ENCODE peak calls at places on chromosomes 13 and 19, in ten cellular contexts. C is GM12865, I is thoracic aorta, G is RWPE1, L is A549, E is AG10803, Y is nephron progenitor cell, M is astrocyte of the cerebellum, S is fibroblast of mammary gland, P is heart right ventricle. Q is an unnamed sample.

GRCh38 chr13:53198017-53198416 is 169.4 kb downstream of the OLFM4 start:
- DNase-seq in P (no peak), S (no peak), M (no peak), Y (no peak), L (no peak), I (no peak), E (no peak), G (no peak), C (no peak), Q (no peak)

GRCh38 chr13:52737900-52738299 is 1.7 kb downstream of the CNMD start:
- DNase-seq in C (no peak), L (no peak), P (no peak), I (no peak), E (no peak), S (no peak), G (no peak), M (no peak), Y (no peak), Q (no peak)

GRCh38 chr13:30125422-30126073 is 181.8 kb downstream of the KATNAL1 start:
- DNase-seq in Y (no peak), E (peak), L (peak), C (no peak), M (peak), G (peak), P (no peak), I (no peak), S (peak), Q (no peak)

GRCh38 chr19:34962281-34962944 is 1.6 kb downstream of the ZNF792 start:
- DNase-seq in L (no peak), Y (no peak), S (no peak), M (no peak), E (no peak), C (no peak), P (peak), G (no peak), I (no peak), Q (no peak)

GRCh38 chr19:53977991-53978731 is 13.3 kb upstream of the CACNG6 start:
- DNase-seq in Y (peak), P (peak), C (no peak), M (peak), L (peak), S (peak), G (peak), E (peak), I (peak), Q (peak)

GRCh38 chr13:101618440-101619187 is 166.1 kb downstream of the ITGBL1 start:
- DNase-seq in G (no peak), M (no peak), S (no peak), E (no peak), Y (no peak), L (no peak), I (no peak), P (no peak), C (no peak), Q (no peak)

GRCh38 chr19:46714523-46715106 is 2.3 kb downstream of the PRKD2 start:
- DNase-seq in P (no peak), L (no peak), S (no peak), E (no peak), M (no peak), Y (no peak), C (peak), I (no peak), G (no peak), Q (no peak)

GRCh38 chr19:13953021-13953531 is 767 bp downstream of the DCAF15 start:
- DNase-seq in P (peak), L (peak), Y (no peak), E (peak), G (peak), C (no peak), S (peak), M (no peak), I (no peak), Q (no peak)

GRCh38 chr13:91017031-91017668 is 330.3 kb upstream of the MIR17HG start:
- DNase-seq in M (peak), I (no peak), Y (peak), S (peak), E (peak), P (no peak), G (peak), L (peak), C (peak), Q (peak)

GRCh38 chr13:94658926-94659649 is 53.3 kb downstream of the SOX21 start:
- DNase-seq in S (peak), E (no peak), I (no peak), Y (no peak), M (no peak), P (no peak), C (no peak), G (no peak), L (peak), Q (no peak)
- TF ChIP-seq CTCF in S (no peak), E (no peak), I (no peak), Y (no peak), M (peak), P (no peak), C (no peak), G (no peak), L (no peak), Q (peak)

GRCh38 chr19:10566658-10567410 is 1.0 kb upstream of the KRI1 start:
- DNase-seq in C (peak), I (no peak), M (no peak), L (no peak), S (no peak), P (no peak), Y (no peak), G (no peak), E (no peak), Q (no peak)
- TF ChIP-seq CTCF in C (no peak), I (no peak), M (no peak), L (no peak), S (no peak), P (no peak), Y (no peak), G (no peak), E (no peak), Q (no peak)

DNA sequence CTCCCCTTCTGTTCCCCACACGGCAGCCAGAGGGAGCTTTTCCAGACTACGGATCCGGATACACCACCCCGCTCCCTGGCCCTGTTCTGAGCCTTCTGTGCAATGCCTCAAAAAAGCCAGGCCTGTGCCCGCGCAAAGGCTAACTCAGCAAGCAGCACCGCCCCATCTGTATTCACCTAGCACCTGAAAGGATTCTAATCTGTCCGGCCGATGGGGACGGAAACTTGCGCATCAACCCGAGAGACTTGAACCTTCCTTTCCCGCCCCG is 589 bp downstream of the ZBTB45 start:
- DNase-seq in C (peak), M (no peak), Y (peak), I (no peak), E (peak), P (peak), S (peak), L (peak), G (peak), Q (peak)
- TF ChIP-seq CTCF in C (peak), M (peak), Y (no peak), I (no peak), E (peak), P (no peak), S (peak), L (no peak), G (peak), Q (peak)

DNA sequence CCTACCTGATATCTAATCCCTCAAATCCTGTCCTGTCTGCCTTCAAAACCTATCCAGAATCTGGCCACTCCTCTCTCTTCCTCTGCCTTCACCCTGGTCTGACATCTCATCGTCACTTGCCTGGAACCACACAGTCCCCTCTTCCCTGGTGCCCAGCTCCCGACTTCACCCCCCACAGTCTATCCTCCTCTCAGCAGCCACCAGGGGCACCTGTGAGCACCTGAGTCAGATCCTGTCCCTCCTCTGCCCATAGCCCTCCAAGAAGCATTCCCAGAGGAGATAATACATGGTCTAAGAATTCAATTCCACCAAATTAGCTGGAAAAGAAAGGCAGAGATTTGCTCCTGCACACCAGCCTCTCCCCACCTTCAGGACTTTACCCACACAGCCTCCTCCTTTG is 48.9 kb downstream of the ZNRF4 start:
- DNase-seq in G (no peak), M (no peak), S (no peak), E (no peak), P (no peak), Y (no peak), L (no peak), C (no peak), I (no peak), Q (no peak)
- TF ChIP-seq CTCF in G (no peak), M (no peak), S (no peak), E (no peak), P (no peak), Y (no peak), L (no peak), C (no peak), I (no peak), Q (peak)

DNA sequence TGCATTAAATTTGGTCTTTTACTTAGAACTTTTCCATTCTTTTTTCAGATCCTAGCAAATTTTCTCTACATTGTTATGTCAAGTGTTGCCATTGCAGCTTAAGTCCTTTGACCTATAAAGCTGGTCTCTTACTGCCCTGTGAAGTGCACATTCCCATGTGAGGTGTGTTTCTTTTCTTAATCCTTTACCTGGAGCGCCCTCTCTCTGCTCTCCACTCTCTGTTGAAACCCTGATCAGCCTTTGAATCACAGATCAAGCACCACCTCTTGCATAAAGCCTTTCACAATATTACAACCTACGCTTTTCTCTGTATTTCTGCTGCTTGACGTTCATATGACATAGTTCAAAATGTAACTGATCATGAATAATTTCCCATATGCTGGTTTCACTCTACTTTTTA is 84.8 kb downstream of the PCDH17 start:
- DNase-seq in E (no peak), M (no peak), G (no peak), S (no peak), I (no peak), P (no peak), Y (no peak), C (no peak), L (no peak), Q (no peak)
- TF ChIP-seq CTCF in E (no peak), M (no peak), G (no peak), S (no peak), I (no peak), P (no peak), Y (no peak), C (no peak), L (no peak), Q (peak)

GRCh38 chr13:108463365-108463764 is 166.0 kb upstream of the MYO16 start:
- DNase-seq in P (no peak), E (peak), I (no peak), G (peak), L (peak), C (no peak), M (peak), Y (no peak), S (peak), Q (no peak)
- TF ChIP-seq CTCF in P (no peak), E (no peak), I (no peak), G (no peak), L (no peak), C (no peak), M (no peak), Y (no peak), S (no peak), Q (no peak)

DNA sequence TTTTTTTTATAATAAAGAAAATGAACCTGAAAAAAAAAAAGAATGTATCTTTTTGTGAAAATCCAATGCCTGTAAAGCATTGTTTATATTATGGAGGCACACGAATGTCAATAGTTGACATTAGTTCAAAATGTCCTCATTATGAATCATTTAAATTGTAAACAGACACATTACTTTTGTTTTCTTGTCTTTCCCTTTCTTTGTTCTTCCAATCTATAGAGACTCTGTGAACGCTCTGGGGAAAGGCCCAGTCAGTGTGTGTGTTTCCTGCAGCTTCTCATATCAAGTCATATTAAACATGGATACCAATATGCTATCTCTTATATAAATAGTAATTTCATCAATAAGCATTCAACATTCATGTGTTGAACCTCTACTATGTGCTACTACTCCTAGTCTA is 193.1 kb downstream of the KCTD12 start:
- DNase-seq in L (no peak), E (no peak), C (no peak), P (no peak), I (no peak), S (no peak), Y (no peak), G (no peak), M (no peak), Q (no peak)
- TF ChIP-seq CTCF in L (no peak), E (no peak), C (no peak), P (no peak), I (no peak), S (no peak), Y (no peak), G (no peak), M (no peak), Q (no peak)

DNA sequence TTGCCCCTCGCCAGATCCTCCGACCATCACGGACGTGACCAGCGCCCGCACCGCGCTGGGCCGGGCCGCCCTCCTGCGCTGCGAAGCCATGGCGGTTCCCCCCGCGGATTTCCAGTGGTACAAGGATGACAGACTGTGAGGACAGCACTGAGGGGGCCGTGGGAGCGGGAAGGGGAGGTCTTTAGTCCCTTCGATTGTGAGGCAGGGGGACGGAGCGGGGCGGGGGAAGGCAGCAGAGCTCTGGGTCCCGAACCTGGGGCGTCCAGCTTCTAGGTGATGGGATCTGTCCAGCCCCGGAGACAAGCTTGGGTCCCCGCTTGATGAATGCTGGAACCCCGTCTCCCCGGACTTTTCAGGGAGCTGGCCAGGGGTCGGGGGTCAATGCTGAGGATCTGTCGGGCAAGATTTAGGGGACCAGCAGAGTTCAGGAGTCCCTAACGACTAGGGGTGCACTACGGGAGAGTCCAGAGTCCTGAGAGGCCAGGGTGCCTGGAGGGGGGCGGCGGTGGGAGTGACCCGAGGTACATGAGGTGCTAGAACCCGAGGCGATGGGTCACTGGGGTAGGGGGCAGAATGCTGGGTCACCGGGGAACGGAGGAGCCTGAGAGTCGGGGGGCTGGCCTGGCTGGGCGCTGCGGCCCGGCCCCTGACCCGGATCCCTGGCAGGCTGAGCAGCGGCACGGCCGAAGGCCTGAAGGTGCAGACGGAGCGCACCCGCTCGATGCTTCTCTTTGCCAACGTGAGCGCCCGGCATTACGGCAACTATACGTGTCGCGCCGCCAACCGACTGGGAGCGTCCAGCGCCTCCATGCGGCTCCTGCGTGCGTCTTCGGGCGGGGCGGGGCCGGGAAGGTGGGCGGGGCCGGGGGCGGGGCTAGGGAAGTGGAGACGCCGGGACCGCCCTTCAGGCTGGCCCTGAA is 14.6 kb downstream of the VSIG10L start:
- DNase-seq in M (no peak), L (peak), P (no peak), I (no peak), S (peak), G (peak), E (peak), Y (peak), C (peak), Q (no peak)
- TF ChIP-seq CTCF in M (no peak), L (peak), P (peak), I (no peak), S (peak), G (peak), E (no peak), Y (no peak), C (peak), Q (peak)